ENCODE peak calls at places on chromosomes 3 and 15, in ten cellular contexts. One of them, this sample, is unnamed.
A peak's percentile ranks its signal among the peaks of the same experiment; 100 is the strongest.

GRCh38 chr3:138210528-138210927 is 23.4 kb downstream of the ARMC8 start:
- DNase-seq in GF-D8: no peak
- DNase-seq in HS-5: no peak
- DNase-seq in Right ventricle myocardium superior: no peak
- DNase-seq in activated naive CD4-positive, alpha-beta T cell: no peak
- DNase-seq in OCI-M1: no peak
- DNase-seq in prostate gland: no peak
- DNase-seq in HTR-8/SVneo: no peak
- DNase-seq in natural killer cell: no peak
- DNase-seq in WTC11: no peak
- DNase-seq in this sample: no peak

GRCh38 chr15:62565620-62566019 is 400.5 kb upstream of the C2CD4B start:
- DNase-seq in prostate gland: no peak
- DNase-seq in WTC11: no peak
- DNase-seq in HTR-8/SVneo: no peak
- DNase-seq in GF-D8: no peak
- DNase-seq in OCI-M1: no peak
- DNase-seq in activated naive CD4-positive, alpha-beta T cell: no peak
- DNase-seq in HS-5: no peak
- DNase-seq in Right ventricle myocardium superior: no peak
- DNase-seq in natural killer cell: no peak
- DNase-seq in this sample: no peak

GRCh38 chr3:120678331-120678845 is 3.7 kb downstream of the HGD start:
- DNase-seq in Right ventricle myocardium superior: no peak
- DNase-seq in WTC11: no peak
- DNase-seq in prostate gland: peak; percentile 55
- DNase-seq in HS-5: peak; percentile 11
- DNase-seq in GF-D8: peak; percentile 87
- DNase-seq in HTR-8/SVneo: peak; percentile 3
- DNase-seq in activated naive CD4-positive, alpha-beta T cell: no peak
- DNase-seq in OCI-M1: peak; percentile 88
- DNase-seq in natural killer cell: no peak
- DNase-seq in this sample: peak; percentile 87

GRCh38 chr15:73752817-73753214 is 335 bp downstream of the INSYN1 start:
- DNase-seq in prostate gland: no peak
- DNase-seq in natural killer cell: no peak
- DNase-seq in HTR-8/SVneo: no peak
- DNase-seq in WTC11: peak; percentile 47
- DNase-seq in OCI-M1: no peak
- DNase-seq in GF-D8: no peak
- DNase-seq in HS-5: no peak
- DNase-seq in activated naive CD4-positive, alpha-beta T cell: no peak
- DNase-seq in Right ventricle myocardium superior: no peak
- DNase-seq in this sample: peak; percentile 21

GRCh38 chr3:195583831-195584542 is at the start of gene APOD:
- DNase-seq in prostate gland: peak; percentile 57
- DNase-seq in WTC11: no peak
- DNase-seq in GF-D8: no peak
- DNase-seq in HS-5: no peak
- DNase-seq in OCI-M1: no peak
- DNase-seq in activated naive CD4-positive, alpha-beta T cell: no peak
- DNase-seq in natural killer cell: no peak
- DNase-seq in Right ventricle myocardium superior: peak; percentile 78
- DNase-seq in HTR-8/SVneo: no peak
- DNase-seq in this sample: peak; percentile 14

GRCh38 chr3:142796823-142797222 is 73.0 kb downstream of the TRPC1 start:
- DNase-seq in OCI-M1: peak; percentile 40
- DNase-seq in GF-D8: no peak
- DNase-seq in WTC11: no peak
- DNase-seq in Right ventricle myocardium superior: no peak
- DNase-seq in prostate gland: no peak
- DNase-seq in HS-5: no peak
- DNase-seq in activated naive CD4-positive, alpha-beta T cell: no peak
- DNase-seq in natural killer cell: no peak
- DNase-seq in HTR-8/SVneo: no peak
- DNase-seq in this sample: no peak

GRCh38 chr3:116741462-116741861 is 31.9 kb downstream of the TUSC7 start:
- DNase-seq in natural killer cell: no peak
- DNase-seq in Right ventricle myocardium superior: no peak
- DNase-seq in WTC11: peak; percentile 13
- DNase-seq in GF-D8: no peak
- DNase-seq in prostate gland: no peak
- DNase-seq in HTR-8/SVneo: no peak
- DNase-seq in HS-5: no peak
- DNase-seq in OCI-M1: peak; percentile 85
- DNase-seq in activated naive CD4-positive, alpha-beta T cell: no peak
- DNase-seq in this sample: no peak

GRCh38 chr15:43872416-43873020 is 45.7 kb downstream of the WDR76 start:
- DNase-seq in activated naive CD4-positive, alpha-beta T cell: no peak
- DNase-seq in OCI-M1: peak; percentile 51
- DNase-seq in HS-5: peak; percentile 8
- DNase-seq in HTR-8/SVneo: peak; percentile 51
- DNase-seq in Right ventricle myocardium superior: no peak
- DNase-seq in WTC11: peak; percentile 54
- DNase-seq in natural killer cell: no peak
- DNase-seq in prostate gland: peak; percentile 23
- DNase-seq in GF-D8: no peak
- DNase-seq in this sample: peak; percentile 48

GRCh38 chr15:24956131-24956838 is 1.5 kb downstream of the SNRPN start:
- DNase-seq in prostate gland: peak; percentile 75
- DNase-seq in HTR-8/SVneo: peak; percentile 67
- DNase-seq in WTC11: peak; percentile 67
- DNase-seq in GF-D8: peak; percentile 37
- DNase-seq in Right ventricle myocardium superior: peak; percentile 83
- DNase-seq in OCI-M1: peak; percentile 55
- DNase-seq in HS-5: no peak
- DNase-seq in natural killer cell: peak; percentile 41
- DNase-seq in activated naive CD4-positive, alpha-beta T cell: peak; percentile 62
- DNase-seq in this sample: peak; percentile 85

GRCh38 chr15:87200149-87200548 is 1056.4 kb downstream of the NTRK3 start:
- DNase-seq in activated naive CD4-positive, alpha-beta T cell: no peak
- DNase-seq in HS-5: no peak
- DNase-seq in natural killer cell: no peak
- DNase-seq in HTR-8/SVneo: no peak
- DNase-seq in Right ventricle myocardium superior: no peak
- DNase-seq in prostate gland: no peak
- DNase-seq in GF-D8: no peak
- DNase-seq in OCI-M1: no peak
- DNase-seq in WTC11: no peak
- DNase-seq in this sample: no peak

GRCh38 chr15:78750566-78750965 is 60.7 kb downstream of the ADAMTS7 start:
- DNase-seq in HS-5: no peak
- DNase-seq in natural killer cell: no peak
- DNase-seq in WTC11: no peak
- DNase-seq in Right ventricle myocardium superior: no peak
- DNase-seq in prostate gland: no peak
- DNase-seq in activated naive CD4-positive, alpha-beta T cell: no peak
- DNase-seq in GF-D8: no peak
- DNase-seq in HTR-8/SVneo: no peak
- DNase-seq in OCI-M1: no peak
- DNase-seq in this sample: peak; percentile 57

GRCh38 chr3:150407818-150408231 is 273 bp upstream of the TSC22D2 start:
- DNase-seq in Right ventricle myocardium superior: peak; percentile 98
- DNase-seq in natural killer cell: no peak
- DNase-seq in OCI-M1: peak; percentile 87
- DNase-seq in GF-D8: peak; percentile 72
- DNase-seq in prostate gland: peak; percentile 95
- DNase-seq in HS-5: peak; percentile 80
- DNase-seq in HTR-8/SVneo: no peak
- DNase-seq in activated naive CD4-positive, alpha-beta T cell: no peak
- DNase-seq in WTC11: no peak
- DNase-seq in this sample: no peak

GRCh38 chr15:73902121-73903020 is 23.9 kb upstream of the LOXL1 start:
- DNase-seq in activated naive CD4-positive, alpha-beta T cell: no peak
- DNase-seq in WTC11: no peak
- DNase-seq in GF-D8: no peak
- DNase-seq in HS-5: no peak
- DNase-seq in Right ventricle myocardium superior: no peak
- DNase-seq in OCI-M1: no peak
- DNase-seq in prostate gland: no peak
- DNase-seq in HTR-8/SVneo: no peak
- DNase-seq in natural killer cell: no peak
- DNase-seq in this sample: no peak

GRCh38 chr3:5115506-5116162 is 6.5 kb upstream of the ARL8B start:
- DNase-seq in Right ventricle myocardium superior: no peak
- DNase-seq in HS-5: no peak
- DNase-seq in activated naive CD4-positive, alpha-beta T cell: no peak
- DNase-seq in GF-D8: no peak
- DNase-seq in WTC11: no peak
- DNase-seq in OCI-M1: peak; percentile 36
- DNase-seq in prostate gland: no peak
- DNase-seq in HTR-8/SVneo: no peak
- DNase-seq in natural killer cell: no peak
- DNase-seq in this sample: no peak

GRCh38 chr15:68819451-68820204 is 1.1 kb downstream of the ANP32A start:
- DNase-seq in HS-5: no peak
- DNase-seq in HTR-8/SVneo: no peak
- DNase-seq in GF-D8: no peak
- DNase-seq in OCI-M1: peak; percentile 61
- DNase-seq in activated naive CD4-positive, alpha-beta T cell: no peak
- DNase-seq in prostate gland: peak; percentile 42
- DNase-seq in Right ventricle myocardium superior: peak; percentile 60
- DNase-seq in WTC11: peak; percentile 34
- DNase-seq in natural killer cell: peak; percentile 35
- DNase-seq in this sample: peak; percentile 42

GRCh38 chr15:81073796-81074195 is 60.3 kb upstream of the CFAP161 start:
- DNase-seq in HS-5: no peak
- DNase-seq in GF-D8: no peak
- DNase-seq in OCI-M1: no peak
- DNase-seq in Right ventricle myocardium superior: no peak
- DNase-seq in prostate gland: no peak
- DNase-seq in natural killer cell: no peak
- DNase-seq in activated naive CD4-positive, alpha-beta T cell: no peak
- DNase-seq in HTR-8/SVneo: no peak
- DNase-seq in WTC11: no peak
- DNase-seq in this sample: no peak

GRCh38 chr3:170768334-170768801 is 101.6 kb downstream of the RPL22L1 start:
- DNase-seq in WTC11: no peak
- DNase-seq in activated naive CD4-positive, alpha-beta T cell: no peak
- DNase-seq in prostate gland: no peak
- DNase-seq in HTR-8/SVneo: no peak
- DNase-seq in HS-5: no peak
- DNase-seq in OCI-M1: peak; percentile 81
- DNase-seq in Right ventricle myocardium superior: no peak
- DNase-seq in GF-D8: no peak
- DNase-seq in natural killer cell: peak; percentile 18
- DNase-seq in this sample: no peak

GRCh38 chr15:48120751-48121150 is at the start of gene SLC24A5:
- DNase-seq in natural killer cell: no peak
- DNase-seq in prostate gland: no peak
- DNase-seq in Right ventricle myocardium superior: no peak
- DNase-seq in GF-D8: no peak
- DNase-seq in HTR-8/SVneo: no peak
- DNase-seq in activated naive CD4-positive, alpha-beta T cell: no peak
- DNase-seq in HS-5: no peak
- DNase-seq in WTC11: no peak
- DNase-seq in OCI-M1: no peak
- DNase-seq in this sample: no peak

GRCh38 chr15:78879517-78880241 is 7.0 kb downstream of the MORF4L1 start:
- DNase-seq in HS-5: no peak
- DNase-seq in HTR-8/SVneo: no peak
- DNase-seq in WTC11: no peak
- DNase-seq in Right ventricle myocardium superior: no peak
- DNase-seq in OCI-M1: peak; percentile 14
- DNase-seq in prostate gland: no peak
- DNase-seq in natural killer cell: no peak
- DNase-seq in activated naive CD4-positive, alpha-beta T cell: no peak
- DNase-seq in GF-D8: no peak
- DNase-seq in this sample: no peak

GRCh38 chr3:10443272-10443671 is 62.1 kb downstream of the ATP2B2 start:
- DNase-seq in HTR-8/SVneo: no peak
- DNase-seq in WTC11: no peak
- DNase-seq in GF-D8: no peak
- DNase-seq in prostate gland: no peak
- DNase-seq in natural killer cell: no peak
- DNase-seq in Right ventricle myocardium superior: no peak
- DNase-seq in activated naive CD4-positive, alpha-beta T cell: no peak
- DNase-seq in OCI-M1: no peak
- DNase-seq in HS-5: no peak
- DNase-seq in this sample: no peak

GRCh38 chr3:95154775-95155174 is 1091.9 kb downstream of the NSUN3 start:
- DNase-seq in GF-D8: no peak
- DNase-seq in OCI-M1: peak; percentile 13
- DNase-seq in activated naive CD4-positive, alpha-beta T cell: no peak
- DNase-seq in prostate gland: peak; percentile 38
- DNase-seq in Right ventricle myocardium superior: no peak
- DNase-seq in HTR-8/SVneo: peak; percentile 2
- DNase-seq in HS-5: peak; percentile 18
- DNase-seq in natural killer cell: no peak
- DNase-seq in WTC11: no peak
- DNase-seq in this sample: no peak

GRCh38 chr15:66907826-66908502 is 157.4 kb upstream of the SMAD3 start:
- DNase-seq in WTC11: no peak
- DNase-seq in HS-5: no peak
- DNase-seq in activated naive CD4-positive, alpha-beta T cell: no peak
- DNase-seq in prostate gland: peak; percentile 26
- DNase-seq in OCI-M1: peak; percentile 84
- DNase-seq in Right ventricle myocardium superior: peak; percentile 74
- DNase-seq in HTR-8/SVneo: no peak
- DNase-seq in GF-D8: peak; percentile 73
- DNase-seq in natural killer cell: no peak
- DNase-seq in this sample: no peak

GRCh38 chr3:194251461-194251860 is 99.7 kb downstream of the CPN2 start:
- DNase-seq in prostate gland: no peak
- DNase-seq in activated naive CD4-positive, alpha-beta T cell: no peak
- DNase-seq in OCI-M1: no peak
- DNase-seq in natural killer cell: no peak
- DNase-seq in Right ventricle myocardium superior: no peak
- DNase-seq in GF-D8: no peak
- DNase-seq in WTC11: no peak
- DNase-seq in HS-5: no peak
- DNase-seq in HTR-8/SVneo: no peak
- DNase-seq in this sample: no peak

This sample was measured in body of pancreas.